ENCODE peak calls at places on chromosomes 5 and 9, in six cellular contexts. D is Right ventricle myocardium superior; A is endothelial cell; O is T-cell; Y is GM06990; X is activated CD4-positive, CD25-positive, alpha-beta regulatory T cell treated with anti-CD3 and anti-CD28 coated beads, Interleukin-2, amount 50 U/mL, for 72 hours. T is an unnamed sample.

GRCh38 chr9:124784503-124784902 is 7.6 kb downstream of the OLFML2A start:
- DNase-seq in D (no peak), A (no peak), O (no peak), Y (no peak), X (no peak), T (peak; percentile 61)

GRCh38 chr9:82923410-82924242 is 139.3 kb downstream of the RASEF start:
- DNase-seq in D (no peak), A (no peak), O (no peak), Y (no peak), X (no peak), T (no peak)

GRCh38 chr5:136518814-136519213 is 153.5 kb upstream of the TRPC7 start:
- DNase-seq in D (no peak), A (no peak), O (no peak), Y (no peak), X (no peak), T (no peak)

GRCh38 chr9:134759913-134760312 is 118.3 kb downstream of the COL5A1 start:
- DNase-seq in D (no peak), A (no peak), O (no peak), Y (no peak), X (no peak), T (no peak)

GRCh38 chr5:173429489-173430150 is 101.4 kb upstream of the STC2 start:
- DNase-seq in D (no peak), A (no peak), O (no peak), Y (no peak), X (no peak), T (no peak)

GRCh38 chr9:2085719-2086515 is 70.8 kb downstream of the SMARCA2 start:
- DNase-seq in D (no peak), A (no peak), O (no peak), Y (no peak), X (no peak), T (no peak)

GRCh38 chr5:19044931-19045695 is 942.9 kb downstream of the CDH18 start:
- DNase-seq in D (no peak), A (no peak), O (no peak), Y (no peak), X (no peak), T (no peak)

GRCh38 chr5:173313311-173313710 is 14.9 kb downstream of the STC2 start:
- DNase-seq in D (no peak), A (no peak), O (no peak), Y (no peak), X (no peak), T (no peak)

GRCh38 chr5:125196479-125197183 is 450.2 kb upstream of the ZNF608 start:
- DNase-seq in D (no peak), A (no peak), O (no peak), Y (no peak), X (no peak), T (no peak)

GRCh38 chr5:175214152-175214551 is 229.8 kb downstream of the DRD1 start:
- DNase-seq in D (no peak), A (no peak), O (no peak), Y (no peak), X (no peak), T (peak; percentile 92)

GRCh38 chr5:180127682-180128670 is 56.4 kb upstream of the RNF130 start:
- DNase-seq in D (no peak), A (peak; percentile 2), O (no peak), Y (no peak), X (no peak), T (no peak)

GRCh38 chr9:129550199-129550839 is 70.6 kb downstream of the C9orf50 start:
- DNase-seq in D (peak; percentile 92), A (peak; percentile 56), O (no peak), Y (no peak), X (peak; percentile 40), T (peak; percentile 65)

GRCh38 chr5:160461378-160461777 is 39.7 kb downstream of the PTTG1 start:
- DNase-seq in D (no peak), A (no peak), O (no peak), Y (no peak), X (no peak), T (no peak)

GRCh38 chr5:54135042-54135441 is 175.3 kb downstream of the ARL15 start:
- DNase-seq in D (no peak), A (no peak), O (no peak), Y (no peak), X (no peak), T (no peak)

GRCh38 chr5:157468293-157468965 is 8.4 kb downstream of the NIPAL4 start:
- DNase-seq in D (no peak), A (no peak), O (no peak), Y (no peak), X (no peak), T (no peak)

GRCh38 chr9:38096238-38096805 is 27.3 kb upstream of the SHB start:
- DNase-seq in D (no peak), A (no peak), O (no peak), Y (no peak), X (no peak), T (no peak)

GRCh38 chr9:92563701-92564100 is 27.9 kb upstream of the ECM2 start:
- DNase-seq in D (no peak), A (no peak), O (no peak), Y (no peak), X (no peak), T (no peak)

GRCh38 chr5:126973193-126973592 is 57.2 kb downstream of the MARCHF3 start:
- DNase-seq in D (no peak), A (no peak), O (no peak), Y (no peak), X (no peak), T (no peak)

GRCh38 chr5:172450861-172451695 is 3.2 kb downstream of the SH3PXD2B start:
- DNase-seq in D (no peak), A (peak; percentile 54), O (peak; percentile 23), Y (no peak), X (peak; percentile 46), T (no peak)

GRCh38 chr9:81389569-81389993 is 299.8 kb downstream of the TLE1 start:
- DNase-seq in D (peak; percentile 47), A (no peak), O (no peak), Y (no peak), X (no peak), T (peak; percentile 86)

GRCh38 chr9:78676623-78677022 is 379.7 kb downstream of the PSAT1 start:
- DNase-seq in D (no peak), A (no peak), O (no peak), Y (no peak), X (no peak), T (peak; percentile 37)

GRCh38 chr5:544675-545330 is 20.6 kb upstream of the SLC9A3 start:
- DNase-seq in D (no peak), A (no peak), O (no peak), Y (no peak), X (peak; percentile 26), T (no peak)

GRCh38 chr5:165039748-165040147 is 1534.3 kb downstream of the MAT2B start:
- DNase-seq in D (no peak), A (no peak), O (no peak), Y (no peak), X (no peak), T (no peak)

GRCh38 chr9:31790720-31791119 is 593.7 kb upstream of the ACO1 start:
- DNase-seq in D (no peak), A (no peak), O (no peak), Y (no peak), X (no peak), T (no peak)

GRCh38 chr5:157540707-157541451 is 34.7 kb downstream of the ADAM19 start:
- DNase-seq in D (peak; percentile 77), A (peak; percentile 43), O (no peak), Y (peak; percentile 78), X (peak; percentile 51), T (no peak)

GRCh38 chr5:36414869-36415282 is 113.2 kb upstream of the RANBP3L start:
- DNase-seq in D (no peak), A (no peak), O (no peak), Y (no peak), X (no peak), T (peak; percentile 52)

GRCh38 chr9:1829719-1830118 is 185.4 kb upstream of the SMARCA2 start:
- DNase-seq in D (no peak), A (no peak), O (no peak), Y (no peak), X (no peak), T (no peak)

GRCh38 chr5:154628685-154629084 is 126.5 kb upstream of the LARP1 start:
- DNase-seq in D (no peak), A (no peak), O (no peak), Y (no peak), X (no peak), T (no peak)

GRCh38 chr9:128628471-128629048 is 28.1 kb downstream of the DYNC2I2 start:
- DNase-seq in D (peak; percentile 88), A (no peak), O (no peak), Y (no peak), X (no peak), T (no peak)

GRCh38 chr9:93154293-93154903 is 20.3 kb upstream of the NINJ1 start:
- DNase-seq in D (no peak), A (peak; percentile 81), O (peak; percentile 31), Y (no peak), X (no peak), T (no peak)

GRCh38 chr9:26292943-26293342 is 599.7 kb downstream of the CAAP1 start:
- DNase-seq in D (no peak), A (no peak), O (no peak), Y (no peak), X (no peak), T (peak; percentile 25)

GRCh38 chr9:110555551-110555950 is 24.0 kb downstream of the SVEP1 start:
- DNase-seq in D (no peak), A (no peak), O (no peak), Y (no peak), X (no peak), T (no peak)

GRCh38 chr9:123084256-123084655 is 50.8 kb downstream of the GPR21 start:
- DNase-seq in D (no peak), A (no peak), O (no peak), Y (no peak), X (no peak), T (no peak)

GRCh38 chr5:108521841-108522506 is 140.1 kb upstream of the FBXL17 start:
- DNase-seq in D (no peak), A (peak; percentile 62), O (no peak), Y (peak; percentile 66), X (no peak), T (peak; percentile 39)

GRCh38 chr9:6896562-6896961 is 138.8 kb downstream of the KDM4C start:
- DNase-seq in D (no peak), A (no peak), O (no peak), Y (no peak), X (no peak), T (no peak)

GRCh38 chr9:72574156-72574810 is 52.9 kb downstream of the TMC1 start:
- DNase-seq in D (no peak), A (no peak), O (no peak), Y (no peak), X (no peak), T (no peak)

GRCh38 chr5:172843825-172844576 is 9.9 kb downstream of the ERGIC1 start:
- DNase-seq in D (no peak), A (no peak), O (no peak), Y (no peak), X (no peak), T (no peak)

GRCh38 chr9:79581388-79581787 is 9.6 kb downstream of the TLE4 start:
- DNase-seq in D (no peak), A (no peak), O (no peak), Y (no peak), X (no peak), T (no peak)

GRCh38 chr5:69341520-69342161 is 9.0 kb upstream of the CCDC125 start:
- DNase-seq in D (no peak), A (no peak), O (no peak), Y (no peak), X (no peak), T (no peak)